ENCODE peak calls at places on chromosomes 7 and 10, in nine cellular contexts. One of them, this sample, is unnamed.

GRCh38 chr7:128030999-128031681 is at the start of gene LRRC4:
- DNase-seq in kidney epithelial cell: no peak
- DNase-seq in cardiac muscle cell: peak; percentile 61
- DNase-seq in fibroblast of villous mesenchyme: peak; percentile 52
- DNase-seq in fibroblast of mammary gland: peak; percentile 39
- DNase-seq in AG09309: no peak
- DNase-seq in fibroblast of the aortic adventitia: peak; percentile 32
- DNase-seq in BJ: no peak
- DNase-seq in adrenal gland: peak; percentile 69
- DNase-seq in this sample: peak; percentile 49

GRCh38 chr7:114086491-114086905 is 167.7 kb upstream of the PPP1R3A start:
- DNase-seq in cardiac muscle cell: no peak
- DNase-seq in adrenal gland: peak; percentile 22
- DNase-seq in fibroblast of the aortic adventitia: no peak
- DNase-seq in BJ: no peak
- DNase-seq in fibroblast of mammary gland: no peak
- DNase-seq in kidney epithelial cell: no peak
- DNase-seq in AG09309: no peak
- DNase-seq in fibroblast of villous mesenchyme: no peak
- DNase-seq in this sample: peak; percentile 42

GRCh38 chr10:119428789-119429188 is 113.7 kb downstream of the RGS10 start:
- DNase-seq in fibroblast of villous mesenchyme: peak; percentile 93
- DNase-seq in BJ: no peak
- DNase-seq in fibroblast of mammary gland: peak; percentile 77
- DNase-seq in kidney epithelial cell: peak; percentile 88
- DNase-seq in adrenal gland: no peak
- DNase-seq in cardiac muscle cell: peak; percentile 25
- DNase-seq in AG09309: peak; percentile 70
- DNase-seq in fibroblast of the aortic adventitia: no peak
- DNase-seq in this sample: no peak

GRCh38 chr10:124061030-124061429 is 32.4 kb downstream of the CHST15 start:
- DNase-seq in adrenal gland: no peak
- DNase-seq in fibroblast of villous mesenchyme: no peak
- DNase-seq in kidney epithelial cell: no peak
- DNase-seq in fibroblast of mammary gland: no peak
- DNase-seq in AG09309: no peak
- DNase-seq in fibroblast of the aortic adventitia: no peak
- DNase-seq in cardiac muscle cell: no peak
- DNase-seq in BJ: no peak
- DNase-seq in this sample: no peak

GRCh38 chr7:157014635-157015555 is 4.4 kb upstream of the MNX1 start:
- DNase-seq in fibroblast of villous mesenchyme: no peak
- DNase-seq in fibroblast of the aortic adventitia: no peak
- DNase-seq in cardiac muscle cell: no peak
- DNase-seq in kidney epithelial cell: no peak
- DNase-seq in adrenal gland: no peak
- DNase-seq in AG09309: no peak
- DNase-seq in BJ: no peak
- DNase-seq in fibroblast of mammary gland: no peak
- DNase-seq in this sample: no peak

GRCh38 chr10:119375574-119376265 is 166.8 kb downstream of the RGS10 start:
- DNase-seq in fibroblast of mammary gland: no peak
- DNase-seq in BJ: no peak
- DNase-seq in AG09309: no peak
- DNase-seq in fibroblast of the aortic adventitia: peak; percentile 45
- DNase-seq in cardiac muscle cell: peak; percentile 55
- DNase-seq in fibroblast of villous mesenchyme: peak; percentile 93
- DNase-seq in kidney epithelial cell: peak; percentile 44
- DNase-seq in adrenal gland: no peak
- DNase-seq in this sample: peak; percentile 50

GRCh38 chr7:34747842-34748241 is 89.8 kb downstream of the NPSR1 start:
- DNase-seq in cardiac muscle cell: no peak
- DNase-seq in AG09309: no peak
- DNase-seq in BJ: no peak
- DNase-seq in kidney epithelial cell: no peak
- DNase-seq in fibroblast of villous mesenchyme: no peak
- DNase-seq in fibroblast of the aortic adventitia: no peak
- DNase-seq in fibroblast of mammary gland: no peak
- DNase-seq in adrenal gland: no peak
- DNase-seq in this sample: no peak

GRCh38 chr10:44703241-44704155 is 207.6 kb upstream of the TMEM72 start:
- DNase-seq in fibroblast of villous mesenchyme: peak; percentile 67
- DNase-seq in fibroblast of the aortic adventitia: peak; percentile 93
- DNase-seq in fibroblast of mammary gland: peak; percentile 48
- DNase-seq in kidney epithelial cell: no peak
- DNase-seq in BJ: peak; percentile 72
- DNase-seq in adrenal gland: no peak
- DNase-seq in cardiac muscle cell: peak; percentile 81
- DNase-seq in AG09309: no peak
- DNase-seq in this sample: no peak

GRCh38 chr10:51564896-51565505 is 134.4 kb downstream of the CSTF2T start:
- DNase-seq in fibroblast of villous mesenchyme: no peak
- DNase-seq in adrenal gland: no peak
- DNase-seq in fibroblast of the aortic adventitia: no peak
- DNase-seq in kidney epithelial cell: no peak
- DNase-seq in fibroblast of mammary gland: no peak
- DNase-seq in BJ: no peak
- DNase-seq in cardiac muscle cell: peak; percentile 4
- DNase-seq in AG09309: no peak
- DNase-seq in this sample: no peak

GRCh38 chr7:13262929-13263530 is 575.6 kb downstream of the ARL4A start:
- DNase-seq in kidney epithelial cell: no peak
- DNase-seq in AG09309: no peak
- DNase-seq in adrenal gland: no peak
- DNase-seq in fibroblast of the aortic adventitia: peak; percentile 74
- DNase-seq in fibroblast of villous mesenchyme: peak; percentile 60
- DNase-seq in fibroblast of mammary gland: peak; percentile 59
- DNase-seq in cardiac muscle cell: peak; percentile 68
- DNase-seq in BJ: no peak
- DNase-seq in this sample: no peak

DNA sequence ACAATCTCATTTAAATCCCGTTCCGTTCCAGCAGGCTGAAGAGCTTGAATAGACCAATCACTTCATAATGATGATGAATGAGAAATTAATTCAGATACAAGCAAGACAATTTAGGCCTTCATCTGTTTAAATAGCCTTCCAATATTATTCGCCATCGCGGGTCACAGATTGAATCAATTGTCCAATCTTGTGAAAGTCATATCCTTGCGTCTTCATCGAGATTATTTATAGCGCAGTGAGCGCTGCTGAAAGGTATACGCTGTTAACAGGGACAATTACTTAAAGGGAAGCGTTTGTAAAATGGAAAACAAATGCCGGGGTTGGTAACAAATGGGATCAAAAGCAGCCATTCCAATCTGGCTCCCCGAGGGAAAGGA is 8.5 kb downstream of the EVX1 start:
- DNase-seq in fibroblast of mammary gland: no peak
- DNase-seq in BJ: no peak
- DNase-seq in kidney epithelial cell: no peak
- DNase-seq in adrenal gland: no peak
- DNase-seq in fibroblast of villous mesenchyme: no peak
- DNase-seq in fibroblast of the aortic adventitia: no peak
- DNase-seq in AG09309: no peak
- DNase-seq in cardiac muscle cell: no peak
- DNase-seq in this sample: no peak
- H3K4me3 ChIP-seq in fibroblast of mammary gland: no peak overlapping the region
- H3K4me3 ChIP-seq in BJ: no peak overlapping the region
- H3K4me3 ChIP-seq in kidney epithelial cell: no peak overlapping the region
- H3K4me3 ChIP-seq in adrenal gland: no peak overlapping the region
- H3K4me3 ChIP-seq in fibroblast of villous mesenchyme: no peak overlapping the region
- H3K4me3 ChIP-seq in fibroblast of the aortic adventitia: no peak overlapping the region
- H3K4me3 ChIP-seq in AG09309: no peak overlapping the region
- H3K4me3 ChIP-seq in cardiac muscle cell: peak overlapping the region; percentile 19
- H3K4me3 ChIP-seq in this sample: no peak overlapping the region

DNA sequence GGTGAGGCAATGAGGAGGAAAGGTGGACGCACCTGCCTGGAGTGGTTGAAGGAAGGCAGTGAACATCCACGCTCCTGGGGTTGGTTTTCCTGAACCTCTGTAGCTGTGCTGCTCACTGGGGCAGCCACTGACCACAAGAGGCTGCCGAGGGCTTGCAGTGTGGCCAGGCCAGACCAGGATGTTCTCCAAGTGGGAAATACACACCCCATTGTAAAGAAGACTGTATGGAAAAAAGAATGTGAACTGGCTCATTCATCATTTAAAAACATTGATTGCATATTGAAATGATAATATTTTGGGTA is 107.6 kb downstream of the SNX10 start:
- DNase-seq in BJ: no peak
- DNase-seq in fibroblast of mammary gland: peak; percentile 25
- DNase-seq in adrenal gland: peak; percentile 39
- DNase-seq in AG09309: no peak
- DNase-seq in fibroblast of the aortic adventitia: no peak
- DNase-seq in cardiac muscle cell: no peak
- DNase-seq in fibroblast of villous mesenchyme: no peak
- DNase-seq in kidney epithelial cell: no peak
- DNase-seq in this sample: peak; percentile 65
- TF ChIP-seq CTCF in BJ: peak; percentile 26
- TF ChIP-seq CTCF in fibroblast of mammary gland: peak; percentile 22
- TF ChIP-seq CTCF in adrenal gland: peak; percentile 12
- TF ChIP-seq CTCF in AG09309: peak; percentile 7
- TF ChIP-seq CTCF in fibroblast of the aortic adventitia: peak; percentile 15
- TF ChIP-seq CTCF in cardiac muscle cell: peak; percentile 23
- TF ChIP-seq CTCF in fibroblast of villous mesenchyme: no peak
- TF ChIP-seq CTCF in kidney epithelial cell: peak; percentile 46
- TF ChIP-seq CTCF in this sample: peak; percentile 67

GRCh38 chr7:1666779-1667565 is 3.1 kb upstream of the ELFN1 start:
- DNase-seq in fibroblast of the aortic adventitia: no peak
- DNase-seq in kidney epithelial cell: no peak
- DNase-seq in cardiac muscle cell: no peak
- DNase-seq in fibroblast of villous mesenchyme: peak; percentile 14
- DNase-seq in BJ: no peak
- DNase-seq in AG09309: no peak
- DNase-seq in adrenal gland: peak; percentile 13
- DNase-seq in fibroblast of mammary gland: no peak
- DNase-seq in this sample: peak; percentile 38
- H3K4me3 ChIP-seq in fibroblast of the aortic adventitia: peak overlapping the region; percentile 61
- H3K4me3 ChIP-seq in kidney epithelial cell: peak overlapping the region; percentile 6
- H3K4me3 ChIP-seq in cardiac muscle cell: peak overlapping the region; percentile 68
- H3K4me3 ChIP-seq in fibroblast of villous mesenchyme: peak overlapping the region; percentile 44
- H3K4me3 ChIP-seq in BJ: peak overlapping the region; percentile 70
- H3K4me3 ChIP-seq in AG09309: peak overlapping the region; percentile 71
- H3K4me3 ChIP-seq in adrenal gland: peak overlapping the region; percentile 4
- H3K4me3 ChIP-seq in fibroblast of mammary gland: peak overlapping the region; percentile 33
- H3K4me3 ChIP-seq in this sample: peak overlapping the region; percentile 58

GRCh38 chr10:75593690-75594556 is 162.5 kb downstream of the LRMDA start:
- DNase-seq in cardiac muscle cell: no peak
- DNase-seq in adrenal gland: no peak
- DNase-seq in BJ: no peak
- DNase-seq in fibroblast of mammary gland: no peak
- DNase-seq in AG09309: no peak
- DNase-seq in fibroblast of the aortic adventitia: no peak
- DNase-seq in fibroblast of villous mesenchyme: no peak
- DNase-seq in kidney epithelial cell: no peak
- DNase-seq in this sample: peak; percentile 35
- TF ChIP-seq CTCF in cardiac muscle cell: no peak
- TF ChIP-seq CTCF in adrenal gland: no peak
- TF ChIP-seq CTCF in BJ: no peak
- TF ChIP-seq CTCF in fibroblast of mammary gland: peak; percentile 20
- TF ChIP-seq CTCF in AG09309: no peak
- TF ChIP-seq CTCF in fibroblast of the aortic adventitia: no peak
- TF ChIP-seq CTCF in fibroblast of villous mesenchyme: no peak
- TF ChIP-seq CTCF in kidney epithelial cell: peak; percentile 57
- TF ChIP-seq CTCF in this sample: peak; percentile 72

GRCh38 chr7:613442-614140 is 93.9 kb upstream of the PDGFA start:
- DNase-seq in fibroblast of villous mesenchyme: no peak
- DNase-seq in cardiac muscle cell: no peak
- DNase-seq in AG09309: no peak
- DNase-seq in fibroblast of mammary gland: no peak
- DNase-seq in fibroblast of the aortic adventitia: no peak
- DNase-seq in BJ: no peak
- DNase-seq in kidney epithelial cell: no peak
- DNase-seq in adrenal gland: no peak
- DNase-seq in this sample: no peak
- H3K4me3 ChIP-seq in fibroblast of villous mesenchyme: no peak overlapping the region
- H3K4me3 ChIP-seq in cardiac muscle cell: no peak overlapping the region
- H3K4me3 ChIP-seq in AG09309: no peak overlapping the region
- H3K4me3 ChIP-seq in fibroblast of mammary gland: no peak overlapping the region
- H3K4me3 ChIP-seq in fibroblast of the aortic adventitia: no peak overlapping the region
- H3K4me3 ChIP-seq in BJ: no peak overlapping the region
- H3K4me3 ChIP-seq in kidney epithelial cell: no peak overlapping the region
- H3K4me3 ChIP-seq in adrenal gland: no peak overlapping the region
- H3K4me3 ChIP-seq in this sample: no peak overlapping the region

GRCh38 chr10:110446277-110446676 is 51.4 kb upstream of the DUSP5 start:
- DNase-seq in fibroblast of mammary gland: no peak
- DNase-seq in BJ: no peak
- DNase-seq in cardiac muscle cell: no peak
- DNase-seq in fibroblast of villous mesenchyme: no peak
- DNase-seq in AG09309: no peak
- DNase-seq in fibroblast of the aortic adventitia: no peak
- DNase-seq in adrenal gland: no peak
- DNase-seq in kidney epithelial cell: no peak
- DNase-seq in this sample: no peak

GRCh38 chr10:110445871-110446270 is 51.8 kb upstream of the DUSP5 start:
- DNase-seq in fibroblast of villous mesenchyme: no peak
- DNase-seq in fibroblast of mammary gland: no peak
- DNase-seq in AG09309: no peak
- DNase-seq in fibroblast of the aortic adventitia: no peak
- DNase-seq in BJ: no peak
- DNase-seq in cardiac muscle cell: no peak
- DNase-seq in adrenal gland: no peak
- DNase-seq in kidney epithelial cell: no peak
- DNase-seq in this sample: no peak

GRCh38 chr10:110448682-110449418 is 48.9 kb upstream of the DUSP5 start:
- DNase-seq in adrenal gland: no peak
- DNase-seq in BJ: no peak
- DNase-seq in fibroblast of the aortic adventitia: no peak
- DNase-seq in fibroblast of mammary gland: no peak
- DNase-seq in kidney epithelial cell: no peak
- DNase-seq in fibroblast of villous mesenchyme: peak; percentile 14
- DNase-seq in cardiac muscle cell: no peak
- DNase-seq in AG09309: no peak
- DNase-seq in this sample: no peak

GRCh38 chr10:110447886-110448285 is 49.8 kb upstream of the DUSP5 start:
- DNase-seq in fibroblast of villous mesenchyme: no peak
- DNase-seq in fibroblast of mammary gland: peak; percentile 33
- DNase-seq in AG09309: no peak
- DNase-seq in kidney epithelial cell: no peak
- DNase-seq in BJ: no peak
- DNase-seq in cardiac muscle cell: peak; percentile 23
- DNase-seq in adrenal gland: no peak
- DNase-seq in fibroblast of the aortic adventitia: no peak
- DNase-seq in this sample: no peak

DNA sequence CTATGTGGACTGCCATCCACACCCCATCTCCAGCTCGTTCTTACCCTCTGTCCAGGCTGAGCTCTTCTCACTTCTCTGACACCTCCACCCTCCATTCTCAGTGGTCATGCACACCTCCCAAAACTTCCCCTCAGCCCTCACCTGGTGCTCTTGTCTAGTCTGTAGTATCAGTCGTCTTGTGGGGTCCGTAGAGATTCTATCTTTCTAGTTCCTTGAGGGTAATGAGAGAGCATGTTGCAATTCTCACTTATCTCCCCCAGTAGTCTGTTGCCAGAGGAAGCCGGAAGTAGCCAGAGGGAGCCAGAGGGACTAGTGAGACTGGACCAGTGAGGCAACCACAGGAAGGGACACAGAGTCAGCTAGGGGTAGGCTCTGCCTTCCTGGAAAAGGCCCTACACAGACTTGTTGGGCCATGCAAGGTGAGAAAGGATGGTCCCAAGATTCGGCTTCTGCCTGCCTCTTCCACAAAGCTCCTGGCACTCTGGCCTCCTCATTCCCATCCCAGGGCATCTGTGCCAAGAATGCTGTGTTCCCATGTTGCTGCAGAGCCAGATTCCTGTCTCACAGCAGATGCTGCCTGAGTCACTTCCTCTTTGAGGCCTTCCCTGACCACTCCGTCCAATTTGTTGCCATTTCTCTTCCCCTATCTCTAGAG is 50.6 kb upstream of the DUSP5 start:
- DNase-seq in BJ: peak; percentile 49
- DNase-seq in cardiac muscle cell: peak; percentile 94
- DNase-seq in fibroblast of villous mesenchyme: peak; percentile 85
- DNase-seq in AG09309: peak; percentile 73
- DNase-seq in adrenal gland: peak; percentile 26
- DNase-seq in kidney epithelial cell: no peak
- DNase-seq in fibroblast of mammary gland: peak; percentile 95
- DNase-seq in fibroblast of the aortic adventitia: peak; percentile 95
- DNase-seq in this sample: no peak
- TF ChIP-seq CTCF in BJ: peak; percentile 34
- TF ChIP-seq CTCF in cardiac muscle cell: peak; percentile 37
- TF ChIP-seq CTCF in fibroblast of villous mesenchyme: peak; percentile 30
- TF ChIP-seq CTCF in AG09309: peak; percentile 26
- TF ChIP-seq CTCF in adrenal gland: peak; percentile 7
- TF ChIP-seq CTCF in kidney epithelial cell: no peak
- TF ChIP-seq CTCF in fibroblast of mammary gland: peak; percentile 39
- TF ChIP-seq CTCF in fibroblast of the aortic adventitia: peak; percentile 41
- TF ChIP-seq CTCF in this sample: no peak